ENCODE peak calls at places on chromosomes 7 and 10, in four cellular contexts. B is H9, Y is IMR-90, V is H1. X is an unnamed sample.

GRCh38 chr7:75654855-75655254 is 83.9 kb downstream of the HIP1 start:
- DNase-seq in B (no peak), Y (no peak), V (no peak), X (no peak)

GRCh38 chr7:121330053-121330833 is 1.4 kb downstream of the WNT16 start:
- DNase-seq in B (peak), Y (no peak), V (no peak), X (peak)

GRCh38 chr7:151045262-151045661 is 3.1 kb upstream of the ASIC3 start:
- DNase-seq in B (no peak), Y (no peak), V (no peak), X (no peak)

GRCh38 chr10:102627446-102628293 is 16.6 kb upstream of the TRIM8 start:
- DNase-seq in B (peak), Y (peak), V (peak), X (peak)

GRCh38 chr7:32273297-32273696 is 203.1 kb upstream of the PDE1C start:
- DNase-seq in B (no peak), Y (no peak), V (no peak), X (no peak)

GRCh38 chr7:97873606-97874005 is 1.4 kb upstream of the ASNS start:
- DNase-seq in B (no peak), Y (no peak), V (no peak), X (peak)

GRCh38 chr7:18844735-18845134 is 272.7 kb downstream of the TWIST1 start:
- DNase-seq in B (no peak), Y (no peak), V (no peak), X (no peak)

GRCh38 chr10:629186-629998 is 60.1 kb downstream of the DIP2C start:
- DNase-seq in B (no peak), Y (no peak), V (no peak), X (no peak)

GRCh38 chr7:43431020-43431595 is 151.8 kb upstream of the STK17A start:
- DNase-seq in B (no peak), Y (peak), V (no peak), X (peak)

GRCh38 chr7:151126500-151127137 is 40.3 kb downstream of the AGAP3 start:
- DNase-seq in B (no peak), Y (no peak), V (no peak), X (peak)

GRCh38 chr10:61623101-61623500 is 39.6 kb upstream of the CABCOCO1 start:
- DNase-seq in B (no peak), Y (no peak), V (no peak), X (no peak)

GRCh38 chr7:22350466-22351328 is 6.3 kb downstream of the RAPGEF5 start:
- DNase-seq in B (no peak), Y (peak), V (no peak), X (peak)

GRCh38 chr7:72336887-72337821 is 75.0 kb downstream of the CALN1 start:
- DNase-seq in B (peak), Y (no peak), V (no peak), X (peak)

GRCh38 chr7:6508539-6508938 is 42.7 kb downstream of the GRID2IP start:
- DNase-seq in B (no peak), Y (no peak), V (no peak), X (no peak)

GRCh38 chr7:2018786-2019692 is 213.7 kb downstream of the MAD1L1 start:
- DNase-seq in B (no peak), Y (peak), V (no peak), X (peak)

GRCh38 chr7:56083150-56083785 is 9.5 kb downstream of the PHKG1 start:
- DNase-seq in B (no peak), Y (no peak), V (no peak), X (no peak)

GRCh38 chr10:49318028-49318427 is 19.1 kb downstream of the C10orf71 start:
- DNase-seq in B (no peak), Y (no peak), V (no peak), X (no peak)
- H3K56ac ChIP-seq in B (no peak), Y (no peak), V (no peak), X (no peak)

GRCh38 chr10:132537713-132538020 is at the start of gene INPP5A:
- DNase-seq in B (no peak), Y (no peak), V (no peak), X (no peak)

GRCh38 chr10:132536964-132537712 is 449 bp upstream of the INPP5A start:
- DNase-seq in B (peak), Y (peak), V (peak), X (peak)

GRCh38 chr10:132538790-132539421 is 1.3 kb downstream of the INPP5A start:
- DNase-seq in B (no peak), Y (no peak), V (no peak), X (no peak)

GRCh38 chr10:132539431-132539839 is 1.8 kb downstream of the INPP5A start:
- DNase-seq in B (no peak), Y (no peak), V (no peak), X (no peak)

DNA sequence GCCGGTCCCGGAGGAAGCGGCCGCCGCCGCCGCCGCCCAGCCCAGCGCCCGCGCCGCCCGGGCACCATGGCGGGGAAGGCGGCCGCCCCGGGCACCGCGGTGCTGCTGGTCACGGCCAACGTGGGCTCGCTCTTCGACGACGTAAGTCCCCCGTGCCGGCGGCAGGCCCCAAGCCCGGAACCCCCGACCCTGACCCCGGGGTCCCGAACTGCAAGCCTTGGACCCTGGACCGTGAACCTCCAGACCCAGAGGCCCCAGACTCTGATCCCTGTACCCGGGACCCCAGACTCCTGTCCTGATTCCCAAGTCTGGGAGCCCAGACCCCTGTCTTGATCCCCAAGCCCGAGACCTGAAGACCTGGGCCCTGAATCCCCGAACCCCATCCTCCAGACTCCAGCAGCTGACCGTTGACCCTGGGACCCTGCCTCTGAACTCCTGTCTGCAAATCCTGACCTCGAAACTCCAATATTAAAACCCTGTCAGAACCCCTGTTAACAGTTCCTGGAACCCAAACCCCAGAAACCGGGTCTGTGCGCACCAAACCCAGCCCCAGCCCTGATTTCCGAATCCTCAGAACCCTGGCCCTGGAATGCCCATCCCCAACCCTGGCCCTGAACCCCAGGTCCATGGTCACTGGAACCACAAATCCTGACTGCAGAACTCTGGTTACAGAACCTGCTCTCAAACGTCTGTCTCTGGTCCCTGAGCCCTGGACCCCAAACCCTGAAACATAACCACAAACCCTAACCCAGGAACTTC is 623 bp downstream of the INPP5A start:
- DNase-seq in B (no peak), Y (no peak), V (no peak), X (no peak)
- H2BK15ac ChIP-seq in B (no peak), Y (no peak), V (no peak), X (no peak)

DNA sequence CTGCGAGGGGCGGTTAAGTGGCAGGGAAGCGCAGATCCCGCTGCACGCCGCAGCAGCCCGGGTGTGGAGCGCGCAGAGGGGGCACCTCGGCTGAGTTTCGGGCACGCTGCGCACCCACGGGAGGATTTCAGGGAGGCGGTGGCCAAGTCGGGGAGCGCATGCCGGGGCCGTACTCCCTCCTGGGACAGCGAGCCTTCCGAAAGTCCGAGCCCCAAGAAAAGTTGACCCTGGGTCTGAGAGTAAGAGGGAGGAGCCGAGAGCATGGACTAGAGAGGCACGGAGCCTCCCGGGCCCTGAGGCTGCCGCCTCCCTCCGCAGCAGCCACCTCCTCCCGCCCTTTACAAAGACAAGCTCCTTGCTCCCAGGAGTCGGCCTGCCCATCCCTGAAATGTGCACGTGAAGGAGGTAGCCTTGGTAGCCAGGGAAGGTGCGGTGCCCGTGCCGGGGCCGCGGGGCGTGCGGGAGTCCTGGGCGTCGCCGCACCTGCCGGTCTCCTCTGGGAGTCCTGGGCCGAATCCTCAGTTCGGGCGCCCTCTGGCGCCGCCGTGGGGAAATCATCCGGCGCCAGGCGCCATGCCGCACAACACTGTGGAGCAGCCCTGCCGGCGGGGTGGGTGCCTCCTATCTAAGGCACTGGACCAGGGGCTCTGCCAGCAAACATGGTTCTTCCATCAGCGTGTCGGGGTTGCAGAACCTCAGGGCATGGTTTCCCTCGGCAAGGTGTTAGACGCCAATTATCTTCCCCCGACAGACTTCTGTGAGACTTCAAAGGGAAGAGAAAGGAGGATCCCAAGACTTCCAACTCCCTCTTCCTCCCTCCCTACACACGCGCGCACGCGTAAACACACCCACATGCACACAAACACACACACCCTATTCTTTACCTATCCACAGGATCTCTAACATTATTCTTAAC is 104.0 kb downstream of the TRIL start:
- DNase-seq in B (peak), Y (peak), V (peak), X (peak)
- H2BK5ac ChIP-seq in B (no peak), Y (no peak), V (no peak), X (no peak)

DNA sequence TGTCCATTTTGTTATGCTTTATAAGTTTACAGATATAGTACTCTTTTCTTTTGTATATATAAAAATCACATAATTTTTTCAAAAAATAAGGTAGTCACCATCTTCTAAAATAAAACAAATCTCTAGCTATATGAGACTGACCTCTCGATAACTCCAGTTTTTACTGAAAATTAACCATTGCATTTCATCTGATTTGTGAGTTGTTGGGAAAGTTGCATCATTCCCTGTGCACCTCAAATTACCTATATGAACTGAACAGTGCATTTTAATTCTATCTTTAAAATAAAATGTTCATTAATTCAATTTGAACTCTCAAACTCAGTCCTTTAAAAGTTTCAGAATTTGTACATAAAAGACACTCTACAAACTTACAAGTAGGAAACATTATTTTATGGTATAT is 86.0 kb downstream of the VWDE start:
- DNase-seq in B (no peak), Y (no peak), V (no peak), X (no peak)
- H3K56ac ChIP-seq in B (no peak), Y (no peak), V (no peak), X (no peak)